ENCODE peak calls at places on chromosomes 11 and 22, in five cellular contexts. N is stimulated activated CD4-positive, alpha-beta T cell treated with anti-CD3 and anti-CD28 coated beads, Interleukin-15, amount 100 ng/mL, for 24 hours; F is stimulated activated naive CD4-positive, alpha-beta T cell; B is right cardiac atrium; K is kidney epithelial cell. E is an unnamed sample.

GRCh38 chr11:1458340-1459218 is 28.0 kb downstream of the MOB2 start:
- DNase-seq in K (no peak), F (no peak), B (peak), N (no peak), E (no peak)

GRCh38 chr11:63769719-63770443 is 1.3 kb upstream of the ZFTA start:
- DNase-seq in K (no peak), B (peak), F (no peak), N (no peak), E (no peak)

GRCh38 chr22:41352058-41352457 is 29.7 kb upstream of the TEF start:
- DNase-seq in N (no peak), B (no peak), K (peak), F (no peak), E (peak)

GRCh38 chr11:115930276-115930675 is 426.1 kb upstream of the CADM1 start:
- DNase-seq in B (peak), K (peak), F (no peak), N (no peak), E (no peak)

GRCh38 chr11:59261150-59261549 is 48.4 kb upstream of the MPEG1 start:
- DNase-seq in N (no peak), F (no peak), B (no peak), K (no peak), E (no peak)

GRCh38 chr11:45896392-45897068 is 10.5 kb downstream of the FREY1 start:
- DNase-seq in N (no peak), K (no peak), B (no peak), F (no peak), E (no peak)

GRCh38 chr11:70503201-70503877 is 105.0 kb downstream of the CTTN start:
- DNase-seq in F (no peak), B (peak), K (no peak), N (no peak), E (no peak)

GRCh38 chr11:45097721-45098493 is 48.5 kb upstream of the PRDM11 start:
- DNase-seq in B (peak), K (no peak), F (peak), N (peak), E (peak)

GRCh38 chr11:132744771-132745170 is 787.5 kb downstream of the OPCML start:
- DNase-seq in F (no peak), B (no peak), K (no peak), N (no peak), E (peak)

GRCh38 chr11:3810951-3811350 is 2.6 kb downstream of the PGAP2 start:
- DNase-seq in K (no peak), B (no peak), N (no peak), F (no peak), E (no peak)

GRCh38 chr11:103676413-103676812 is 360.0 kb upstream of the DDI1 start:
- DNase-seq in B (no peak), F (no peak), K (no peak), N (no peak), E (no peak)

GRCh38 chr11:88555829-88556202 is 218.3 kb upstream of the CTSC start:
- DNase-seq in N (no peak), F (no peak), K (no peak), B (no peak), E (no peak)